ENCODE peak calls at places on chromosomes 16 and 17, in five cellular contexts. One of them, this sample, is unnamed.

GRCh38 chr16:67542464-67542863 is 13.8 kb downstream of the RIPOR1 start:
- DNase-seq in HT1080: peak
- DNase-seq in activated CD4-positive, alpha-beta T cell treated with anti-CD3 and anti-CD28 coated beads, Interleukin-2, amount 50 U/mL, for 1 hour: peak
- DNase-seq in GM12864: no peak
- DNase-seq in B cell: peak
- DNase-seq in this sample: no peak

GRCh38 chr17:66542967-66543525 is 240.6 kb downstream of the PRKCA start:
- DNase-seq in HT1080: peak
- DNase-seq in GM12864: no peak
- DNase-seq in activated CD4-positive, alpha-beta T cell treated with anti-CD3 and anti-CD28 coated beads, Interleukin-2, amount 50 U/mL, for 1 hour: no peak
- DNase-seq in B cell: no peak
- DNase-seq in this sample: no peak

GRCh38 chr17:78890111-78890897 is 12.7 kb downstream of the CEP295NL start:
- DNase-seq in B cell: peak
- DNase-seq in GM12864: peak
- DNase-seq in activated CD4-positive, alpha-beta T cell treated with anti-CD3 and anti-CD28 coated beads, Interleukin-2, amount 50 U/mL, for 1 hour: peak
- DNase-seq in HT1080: no peak
- DNase-seq in this sample: no peak

GRCh38 chr17:4247361-4247980 is 16.3 kb downstream of the ANKFY1 start:
- DNase-seq in GM12864: no peak
- DNase-seq in B cell: no peak
- DNase-seq in activated CD4-positive, alpha-beta T cell treated with anti-CD3 and anti-CD28 coated beads, Interleukin-2, amount 50 U/mL, for 1 hour: no peak
- DNase-seq in HT1080: no peak
- DNase-seq in this sample: peak

GRCh38 chr16:89355036-89355435 is 135.3 kb downstream of the ANKRD11 start:
- DNase-seq in B cell: no peak
- DNase-seq in activated CD4-positive, alpha-beta T cell treated with anti-CD3 and anti-CD28 coated beads, Interleukin-2, amount 50 U/mL, for 1 hour: no peak
- DNase-seq in GM12864: no peak
- DNase-seq in HT1080: no peak
- DNase-seq in this sample: no peak

GRCh38 chr17:68318103-68318991 is 27.1 kb downstream of the ARSG start:
- DNase-seq in B cell: no peak
- DNase-seq in GM12864: no peak
- DNase-seq in activated CD4-positive, alpha-beta T cell treated with anti-CD3 and anti-CD28 coated beads, Interleukin-2, amount 50 U/mL, for 1 hour: no peak
- DNase-seq in HT1080: peak
- DNase-seq in this sample: peak

GRCh38 chr17:67994827-67995567 is 1.3 kb downstream of the C17orf58 start:
- DNase-seq in B cell: peak
- DNase-seq in activated CD4-positive, alpha-beta T cell treated with anti-CD3 and anti-CD28 coated beads, Interleukin-2, amount 50 U/mL, for 1 hour: no peak
- DNase-seq in HT1080: peak
- DNase-seq in GM12864: no peak
- DNase-seq in this sample: peak

GRCh38 chr16:71365021-71365420 is 6.5 kb downstream of the CALB2 start:
- DNase-seq in HT1080: no peak
- DNase-seq in GM12864: no peak
- DNase-seq in activated CD4-positive, alpha-beta T cell treated with anti-CD3 and anti-CD28 coated beads, Interleukin-2, amount 50 U/mL, for 1 hour: no peak
- DNase-seq in B cell: no peak
- DNase-seq in this sample: no peak

GRCh38 chr17:42774066-42774750 is 959 bp downstream of the VPS25 start:
- DNase-seq in HT1080: peak
- DNase-seq in activated CD4-positive, alpha-beta T cell treated with anti-CD3 and anti-CD28 coated beads, Interleukin-2, amount 50 U/mL, for 1 hour: no peak
- DNase-seq in GM12864: no peak
- DNase-seq in B cell: no peak
- DNase-seq in this sample: no peak

GRCh38 chr17:2101448-2102257 is 46.8 kb downstream of the HIC1 start:
- DNase-seq in GM12864: no peak
- DNase-seq in activated CD4-positive, alpha-beta T cell treated with anti-CD3 and anti-CD28 coated beads, Interleukin-2, amount 50 U/mL, for 1 hour: peak
- DNase-seq in B cell: peak
- DNase-seq in HT1080: peak
- DNase-seq in this sample: no peak

GRCh38 chr16:9139965-9140364 is 48.5 kb downstream of the HAPSTR1 start:
- DNase-seq in HT1080: peak
- DNase-seq in GM12864: peak
- DNase-seq in B cell: no peak
- DNase-seq in activated CD4-positive, alpha-beta T cell treated with anti-CD3 and anti-CD28 coated beads, Interleukin-2, amount 50 U/mL, for 1 hour: no peak
- DNase-seq in this sample: no peak

GRCh38 chr17:48539177-48539576 is 5.7 kb downstream of the HOXB2 start:
- DNase-seq in B cell: no peak
- DNase-seq in GM12864: no peak
- DNase-seq in activated CD4-positive, alpha-beta T cell treated with anti-CD3 and anti-CD28 coated beads, Interleukin-2, amount 50 U/mL, for 1 hour: no peak
- DNase-seq in HT1080: peak
- DNase-seq in this sample: no peak

GRCh38 chr16:84647830-84648594 is at the start of gene KLHL36:
- DNase-seq in B cell: peak
- DNase-seq in activated CD4-positive, alpha-beta T cell treated with anti-CD3 and anti-CD28 coated beads, Interleukin-2, amount 50 U/mL, for 1 hour: peak
- DNase-seq in GM12864: no peak
- DNase-seq in HT1080: no peak
- DNase-seq in this sample: peak

GRCh38 chr16:26765087-26765486 is 301.6 kb upstream of the C16orf82 start:
- DNase-seq in HT1080: peak
- DNase-seq in B cell: no peak
- DNase-seq in GM12864: no peak
- DNase-seq in activated CD4-positive, alpha-beta T cell treated with anti-CD3 and anti-CD28 coated beads, Interleukin-2, amount 50 U/mL, for 1 hour: no peak
- DNase-seq in this sample: no peak

GRCh38 chr17:18191071-18191667 is 7.5 kb downstream of the ALKBH5 start:
- DNase-seq in B cell: no peak
- DNase-seq in HT1080: no peak
- DNase-seq in activated CD4-positive, alpha-beta T cell treated with anti-CD3 and anti-CD28 coated beads, Interleukin-2, amount 50 U/mL, for 1 hour: no peak
- DNase-seq in GM12864: no peak
- DNase-seq in this sample: no peak

GRCh38 chr16:74232831-74233465 is 63.7 kb upstream of the PSMD7 start:
- DNase-seq in activated CD4-positive, alpha-beta T cell treated with anti-CD3 and anti-CD28 coated beads, Interleukin-2, amount 50 U/mL, for 1 hour: no peak
- DNase-seq in HT1080: no peak
- DNase-seq in B cell: no peak
- DNase-seq in GM12864: no peak
- DNase-seq in this sample: no peak

GRCh38 chr16:17397499-17397891 is 73.3 kb downstream of the XYLT1 start:
- DNase-seq in activated CD4-positive, alpha-beta T cell treated with anti-CD3 and anti-CD28 coated beads, Interleukin-2, amount 50 U/mL, for 1 hour: no peak
- DNase-seq in GM12864: no peak
- DNase-seq in HT1080: peak
- DNase-seq in B cell: no peak
- DNase-seq in this sample: peak

GRCh38 chr17:21252875-21253645 is at the start of gene NATD1:
- DNase-seq in HT1080: peak
- DNase-seq in B cell: peak
- DNase-seq in activated CD4-positive, alpha-beta T cell treated with anti-CD3 and anti-CD28 coated beads, Interleukin-2, amount 50 U/mL, for 1 hour: peak
- DNase-seq in GM12864: peak
- DNase-seq in this sample: peak

GRCh38 chr16:65038125-65038524 is 83.7 kb downstream of the CDH11 start:
- DNase-seq in GM12864: no peak
- DNase-seq in activated CD4-positive, alpha-beta T cell treated with anti-CD3 and anti-CD28 coated beads, Interleukin-2, amount 50 U/mL, for 1 hour: no peak
- DNase-seq in B cell: no peak
- DNase-seq in HT1080: no peak
- DNase-seq in this sample: no peak

GRCh38 chr17:8225813-8226535 is 15.6 kb upstream of the AURKB start:
- DNase-seq in GM12864: peak
- DNase-seq in B cell: peak
- DNase-seq in HT1080: peak
- DNase-seq in activated CD4-positive, alpha-beta T cell treated with anti-CD3 and anti-CD28 coated beads, Interleukin-2, amount 50 U/mL, for 1 hour: peak
- DNase-seq in this sample: peak

GRCh38 chr16:67163164-67163902 is 1.2 kb upstream of the HSF4 start:
- DNase-seq in activated CD4-positive, alpha-beta T cell treated with anti-CD3 and anti-CD28 coated beads, Interleukin-2, amount 50 U/mL, for 1 hour: peak
- DNase-seq in HT1080: no peak
- DNase-seq in GM12864: no peak
- DNase-seq in B cell: no peak
- DNase-seq in this sample: peak

GRCh38 chr17:1588781-1589585 is 26.4 kb upstream of the PITPNA start:
- DNase-seq in GM12864: no peak
- DNase-seq in HT1080: no peak
- DNase-seq in activated CD4-positive, alpha-beta T cell treated with anti-CD3 and anti-CD28 coated beads, Interleukin-2, amount 50 U/mL, for 1 hour: no peak
- DNase-seq in B cell: peak
- DNase-seq in this sample: no peak

GRCh38 chr17:45948881-45949624 is 50.0 kb upstream of the STH start:
- DNase-seq in GM12864: no peak
- DNase-seq in B cell: peak
- DNase-seq in HT1080: peak
- DNase-seq in activated CD4-positive, alpha-beta T cell treated with anti-CD3 and anti-CD28 coated beads, Interleukin-2, amount 50 U/mL, for 1 hour: peak
- DNase-seq in this sample: no peak

GRCh38 chr16:57998484-57998883 is 2.0 kb downstream of the ZNF319 start:
- DNase-seq in GM12864: no peak
- DNase-seq in activated CD4-positive, alpha-beta T cell treated with anti-CD3 and anti-CD28 coated beads, Interleukin-2, amount 50 U/mL, for 1 hour: peak
- DNase-seq in HT1080: peak
- DNase-seq in B cell: no peak
- DNase-seq in this sample: no peak

GRCh38 chr17:78343099-78343432 is 16.8 kb downstream of the SOCS3 start:
- DNase-seq in B cell: no peak
- DNase-seq in GM12864: no peak
- DNase-seq in activated CD4-positive, alpha-beta T cell treated with anti-CD3 and anti-CD28 coated beads, Interleukin-2, amount 50 U/mL, for 1 hour: no peak
- DNase-seq in HT1080: peak
- DNase-seq in this sample: no peak

GRCh38 chr17:16953347-16953746 is 18.6 kb downstream of the TNFRSF13B start:
- DNase-seq in activated CD4-positive, alpha-beta T cell treated with anti-CD3 and anti-CD28 coated beads, Interleukin-2, amount 50 U/mL, for 1 hour: no peak
- DNase-seq in HT1080: no peak
- DNase-seq in B cell: no peak
- DNase-seq in GM12864: no peak
- DNase-seq in this sample: no peak

GRCh38 chr17:81368623-81369022 is 26.6 kb upstream of the BAHCC1 start:
- DNase-seq in activated CD4-positive, alpha-beta T cell treated with anti-CD3 and anti-CD28 coated beads, Interleukin-2, amount 50 U/mL, for 1 hour: no peak
- DNase-seq in GM12864: no peak
- DNase-seq in HT1080: no peak
- DNase-seq in B cell: no peak
- DNase-seq in this sample: no peak

GRCh38 chr17:15917439-15918027 is 27.4 kb upstream of the ADORA2B start:
- DNase-seq in B cell: no peak
- DNase-seq in HT1080: no peak
- DNase-seq in activated CD4-positive, alpha-beta T cell treated with anti-CD3 and anti-CD28 coated beads, Interleukin-2, amount 50 U/mL, for 1 hour: no peak
- DNase-seq in GM12864: no peak
- DNase-seq in this sample: no peak

GRCh38 chr16:75099075-75099667 is 17.4 kb downstream of the LDHD start:
- DNase-seq in HT1080: no peak
- DNase-seq in activated CD4-positive, alpha-beta T cell treated with anti-CD3 and anti-CD28 coated beads, Interleukin-2, amount 50 U/mL, for 1 hour: no peak
- DNase-seq in GM12864: no peak
- DNase-seq in B cell: no peak
- DNase-seq in this sample: no peak

GRCh38 chr17:81160747-81161453 is 4.4 kb upstream of the PVALEF start:
- DNase-seq in activated CD4-positive, alpha-beta T cell treated with anti-CD3 and anti-CD28 coated beads, Interleukin-2, amount 50 U/mL, for 1 hour: no peak
- DNase-seq in B cell: no peak
- DNase-seq in HT1080: no peak
- DNase-seq in GM12864: no peak
- DNase-seq in this sample: no peak

GRCh38 chr16:68009157-68009735 is 6.5 kb downstream of the DPEP2NB start:
- DNase-seq in HT1080: no peak
- DNase-seq in B cell: no peak
- DNase-seq in GM12864: no peak
- DNase-seq in activated CD4-positive, alpha-beta T cell treated with anti-CD3 and anti-CD28 coated beads, Interleukin-2, amount 50 U/mL, for 1 hour: no peak
- DNase-seq in this sample: no peak

GRCh38 chr16:2786061-2786825 is 1.1 kb downstream of the PRSS33 start:
- DNase-seq in HT1080: no peak
- DNase-seq in B cell: no peak
- DNase-seq in GM12864: no peak
- DNase-seq in activated CD4-positive, alpha-beta T cell treated with anti-CD3 and anti-CD28 coated beads, Interleukin-2, amount 50 U/mL, for 1 hour: no peak
- DNase-seq in this sample: no peak

GRCh38 chr17:36640836-36641235 is 39.5 kb downstream of the MRM1 start:
- DNase-seq in B cell: no peak
- DNase-seq in activated CD4-positive, alpha-beta T cell treated with anti-CD3 and anti-CD28 coated beads, Interleukin-2, amount 50 U/mL, for 1 hour: no peak
- DNase-seq in GM12864: no peak
- DNase-seq in HT1080: no peak
- DNase-seq in this sample: no peak

GRCh38 chr17:55345132-55345531 is 76.5 kb downstream of the MMD start:
- DNase-seq in activated CD4-positive, alpha-beta T cell treated with anti-CD3 and anti-CD28 coated beads, Interleukin-2, amount 50 U/mL, for 1 hour: no peak
- DNase-seq in GM12864: no peak
- DNase-seq in HT1080: no peak
- DNase-seq in B cell: no peak
- DNase-seq in this sample: no peak

GRCh38 chr17:79220201-79220714 is 145.6 kb downstream of the ENGASE start:
- DNase-seq in GM12864: no peak
- DNase-seq in B cell: no peak
- DNase-seq in activated CD4-positive, alpha-beta T cell treated with anti-CD3 and anti-CD28 coated beads, Interleukin-2, amount 50 U/mL, for 1 hour: no peak
- DNase-seq in HT1080: no peak
- DNase-seq in this sample: no peak

GRCh38 chr16:3640207-3640606 is 14.3 kb upstream of the DNASE1 start:
- DNase-seq in HT1080: no peak
- DNase-seq in B cell: no peak
- DNase-seq in GM12864: no peak
- DNase-seq in activated CD4-positive, alpha-beta T cell treated with anti-CD3 and anti-CD28 coated beads, Interleukin-2, amount 50 U/mL, for 1 hour: no peak
- DNase-seq in this sample: no peak

This sample was measured in NCI-H345.